ENCODE peak calls at places on chromosomes 5 and 9, in six cellular contexts. U, L, A, N, C and D are unnamed samples.

GRCh38 chr9:27453860-27454553 is 70.1 kb upstream of the IFNK start:
- DNase-seq in U (no peak), L (no peak), A (no peak), N (no peak), C (no peak), D (no peak)

GRCh38 chr5:34563951-34564705 is 92.0 kb upstream of the RAI14 start:
- DNase-seq in U (no peak), L (no peak), A (no peak), N (no peak), C (no peak), D (no peak)

GRCh38 chr5:66931651-66932050 is 264.9 kb downstream of the CD180 start:
- DNase-seq in U (no peak), L (no peak), A (no peak), N (no peak), C (no peak), D (no peak)

GRCh38 chr5:177317959-177318377 is 6.3 kb upstream of the MXD3 start:
- DNase-seq in U (peak), L (peak), A (peak), N (peak), C (peak), D (peak)

GRCh38 chr5:137220523-137220927 is 278.6 kb downstream of the SPOCK1 start:
- DNase-seq in U (no peak), L (no peak), A (peak), N (no peak), C (no peak), D (peak)

GRCh38 chr5:133814152-133814551 is 154.3 kb downstream of the C5orf15 start:
- DNase-seq in U (no peak), L (no peak), A (no peak), N (no peak), C (no peak), D (no peak)

GRCh38 chr9:25960235-25960634 is 282.0 kb upstream of the TUSC1 start:
- DNase-seq in U (no peak), L (no peak), A (no peak), N (no peak), C (no peak), D (no peak)

GRCh38 chr9:128218518-128219389 is 15.6 kb downstream of the DNM1 start:
- DNase-seq in U (peak), L (peak), A (peak), N (peak), C (peak), D (peak)

GRCh38 chr5:139293199-139293503 is 389 bp upstream of the MATR3 start:
- DNase-seq in U (no peak), L (no peak), A (no peak), N (no peak), C (no peak), D (no peak)

GRCh38 chr5:147918899-147919298 is 12.6 kb upstream of the C5orf46 start:
- DNase-seq in U (no peak), L (no peak), A (no peak), N (no peak), C (no peak), D (no peak)

GRCh38 chr5:135039526-135040296 is 5.7 kb upstream of the PITX1 start:
- DNase-seq in U (no peak), L (no peak), A (no peak), N (peak), C (no peak), D (peak)

GRCh38 chr9:121577201-121577600 is 74.2 kb upstream of the DAB2IP start:
- DNase-seq in U (no peak), L (no peak), A (no peak), N (no peak), C (peak), D (no peak)

GRCh38 chr9:87570000-87570834 is 72.5 kb downstream of the DAPK1 start:
- DNase-seq in U (no peak), L (no peak), A (no peak), N (no peak), C (no peak), D (no peak)

GRCh38 chr9:16532681-16533450 is 337.6 kb downstream of the BNC2 start:
- DNase-seq in U (no peak), L (no peak), A (no peak), N (no peak), C (no peak), D (no peak)

GRCh38 chr5:52705720-52706119 is 82.0 kb upstream of the ITGA1 start:
- DNase-seq in U (no peak), L (no peak), A (no peak), N (no peak), C (no peak), D (no peak)

GRCh38 chr5:158398360-158399201 is 539.6 kb upstream of the CLINT1 start:
- DNase-seq in U (no peak), L (no peak), A (no peak), N (no peak), C (no peak), D (no peak)

GRCh38 chr5:158456756-158457155 is 597.8 kb upstream of the CLINT1 start:
- DNase-seq in U (no peak), L (no peak), A (no peak), N (no peak), C (peak), D (no peak)

GRCh38 chr5:2432070-2432920 is 319.2 kb downstream of the IRX2 start:
- DNase-seq in U (no peak), L (no peak), A (no peak), N (no peak), C (no peak), D (no peak)

GRCh38 chr9:127938298-127938690 is 640 bp upstream of the DPM2 start:
- DNase-seq in U (no peak), L (no peak), A (no peak), N (no peak), C (peak), D (no peak)

GRCh38 chr9:17004500-17004899 is 130.3 kb upstream of the CNTLN start:
- DNase-seq in U (no peak), L (no peak), A (no peak), N (no peak), C (no peak), D (no peak)

GRCh38 chr9:21964925-21965385 is 29.2 kb downstream of the CDKN2A start:
- DNase-seq in U (no peak), L (no peak), A (no peak), N (no peak), C (no peak), D (peak)

GRCh38 chr9:16255217-16255616 is 615.3 kb downstream of the BNC2 start:
- DNase-seq in U (no peak), L (no peak), A (no peak), N (no peak), C (no peak), D (no peak)

GRCh38 chr9:104879555-104880318 is 48.2 kb downstream of the ABCA1 start:
- DNase-seq in U (no peak), L (no peak), A (no peak), N (no peak), C (no peak), D (no peak)

GRCh38 chr5:147509041-147509709 is 693 bp downstream of the DPYSL3 start:
- DNase-seq in U (peak), L (no peak), A (no peak), N (peak), C (peak), D (peak)

GRCh38 chr5:17306726-17307091 is 89.3 kb downstream of the BASP1 start:
- DNase-seq in U (no peak), L (no peak), A (no peak), N (no peak), C (no peak), D (no peak)

GRCh38 chr5:55344392-55344992 is 36.7 kb downstream of the MTREX start:
- DNase-seq in U (peak), L (peak), A (peak), N (peak), C (no peak), D (peak)

GRCh38 chr5:176410486-176411180 is 5.7 kb downstream of the CLTB start:
- DNase-seq in U (no peak), L (no peak), A (no peak), N (no peak), C (no peak), D (peak)

GRCh38 chr5:73312146-73312871 is 136.3 kb downstream of the FOXD1 start:
- DNase-seq in U (no peak), L (no peak), A (no peak), N (peak), C (no peak), D (no peak)
- TF ChIP-seq CTCF in U (no peak), L (no peak), A (peak), N (no peak), C (no peak), D (no peak)

GRCh38 chr9:36136277-36136893 is at the start of gene GLIPR2:
- DNase-seq in U (peak), L (peak), A (peak), N (peak), C (peak), D (peak)
- TF ChIP-seq CTCF in U (peak), L (peak), A (no peak), N (no peak), C (no peak), D (no peak)

GRCh38 chr9:94286056-94286455 is 27.0 kb downstream of the ZNF169 start:
- DNase-seq in U (no peak), L (no peak), A (no peak), N (no peak), C (no peak), D (no peak)

GRCh38 chr9:94289691-94290090 is 30.6 kb downstream of the ZNF169 start:
- DNase-seq in U (no peak), L (no peak), A (no peak), N (no peak), C (no peak), D (no peak)

DNA sequence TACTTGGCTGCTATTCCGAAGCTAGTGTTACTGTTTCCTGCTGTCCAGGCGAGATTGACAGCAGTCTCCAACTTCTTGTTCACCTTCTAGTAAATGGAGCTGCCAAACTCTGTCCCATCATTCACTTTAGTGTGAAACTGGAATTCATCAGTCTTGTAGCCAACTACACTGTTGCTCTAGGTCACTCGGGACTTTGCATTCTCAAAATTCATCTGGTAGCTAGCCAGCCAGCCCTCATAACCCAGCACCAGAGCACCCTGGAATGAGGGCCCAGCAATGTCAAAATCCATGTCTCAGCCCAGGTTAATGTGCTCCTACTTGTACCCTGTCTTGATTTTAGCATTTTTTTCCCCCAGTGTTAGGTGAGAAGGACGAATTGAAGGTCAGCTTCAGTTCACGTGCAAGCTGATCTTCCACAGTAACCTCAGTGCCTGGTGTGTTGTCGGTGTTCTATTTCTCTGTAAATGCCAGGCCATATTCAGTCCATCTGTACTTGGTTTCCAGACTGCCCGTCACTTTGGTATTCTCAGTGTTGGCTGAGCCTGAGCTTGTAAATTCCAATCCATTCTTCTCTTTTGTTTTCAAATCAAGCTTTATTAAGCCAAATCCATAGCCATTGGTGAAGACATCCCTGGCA is 28.9 kb downstream of the ZNF169 start:
- DNase-seq in U (no peak), L (no peak), A (no peak), N (no peak), C (peak), D (no peak)
- TF ChIP-seq CTCF in U (no peak), L (no peak), A (no peak), N (no peak), C (no peak), D (no peak)

GRCh38 chr9:32578976-32579375 is 6.0 kb upstream of the NDUFB6 start:
- DNase-seq in U (no peak), L (no peak), A (no peak), N (no peak), C (no peak), D (no peak)

GRCh38 chr9:32580631-32581300 is 7.8 kb upstream of the NDUFB6 start:
- DNase-seq in U (no peak), L (no peak), A (no peak), N (no peak), C (no peak), D (no peak)

GRCh38 chr9:32584784-32585183 is 11.8 kb upstream of the NDUFB6 start:
- DNase-seq in U (no peak), L (no peak), A (no peak), N (no peak), C (no peak), D (no peak)

GRCh38 chr9:32579706-32580331 is 6.9 kb upstream of the NDUFB6 start:
- DNase-seq in U (peak), L (peak), A (peak), N (peak), C (peak), D (peak)

DNA sequence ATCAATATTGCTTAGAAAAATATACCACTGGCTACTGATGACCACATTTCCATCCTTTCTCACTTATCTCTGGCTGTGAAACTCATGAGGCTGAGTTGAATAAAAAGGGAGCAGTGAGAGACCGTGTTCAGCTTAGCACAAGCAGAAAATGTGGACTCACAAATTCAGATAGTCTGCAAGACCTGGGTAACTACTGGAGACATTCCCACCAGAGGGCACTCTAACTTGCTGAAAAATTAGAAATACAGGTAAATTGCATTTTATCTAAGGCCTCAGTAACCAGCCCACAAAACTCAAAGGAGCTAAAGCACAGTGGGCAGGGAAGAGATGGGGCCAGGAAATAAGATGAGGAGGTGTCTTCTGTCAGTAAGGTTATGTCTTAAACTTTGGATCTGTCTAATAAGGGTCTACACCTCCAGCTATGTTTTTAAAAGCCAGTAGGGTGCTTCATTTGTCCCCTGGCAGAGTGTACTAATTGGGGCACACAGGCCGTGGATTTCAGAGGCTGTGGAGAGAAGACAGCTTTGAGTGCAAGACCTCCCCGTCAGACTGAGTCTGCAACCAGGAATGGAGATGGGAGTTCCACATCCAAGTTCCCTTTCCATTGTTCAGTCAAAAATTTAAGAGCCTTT is 8.7 kb upstream of the NDUFB6 start:
- DNase-seq in U (peak), L (no peak), A (peak), N (no peak), C (no peak), D (peak)
- TF ChIP-seq CTCF in U (peak), L (peak), A (peak), N (no peak), C (peak), D (no peak)

DNA sequence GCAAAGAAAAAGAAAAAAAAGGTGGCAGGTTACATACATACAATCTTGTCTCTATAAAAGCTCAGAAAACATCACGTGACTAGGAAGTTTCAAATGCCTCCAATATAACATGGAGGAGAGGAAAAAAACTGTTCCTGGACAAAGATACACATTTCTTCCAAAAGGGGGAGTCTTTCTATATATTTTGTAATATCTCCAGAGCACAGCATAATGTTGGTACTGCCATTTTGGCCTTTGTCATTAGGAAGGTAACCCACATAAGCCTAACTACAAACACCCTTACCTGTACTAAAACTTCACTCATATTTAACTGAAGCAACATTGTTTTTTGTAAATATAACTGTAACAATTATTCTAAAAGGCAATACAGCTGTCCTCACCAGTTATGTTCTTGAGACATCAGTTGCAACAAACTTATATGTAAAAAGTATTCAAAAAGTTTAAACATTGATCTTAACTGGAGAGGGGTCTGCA is 1.2 kb upstream of the BTF3 start:
- DNase-seq in U (no peak), L (no peak), A (peak), N (no peak), C (no peak), D (no peak)
- TF ChIP-seq CTCF in U (peak), L (peak), A (peak), N (no peak), C (no peak), D (peak)

GRCh38 chr9:125091121-125091520 is 52.2 kb downstream of the SCAI start:
- DNase-seq in U (no peak), L (no peak), A (no peak), N (no peak), C (no peak), D (no peak)

GRCh38 chr9:125089331-125089730 is 54.0 kb downstream of the SCAI start:
- DNase-seq in U (no peak), L (no peak), A (no peak), N (no peak), C (no peak), D (no peak)

GRCh38 chr9:125085703-125086477 is 57.4 kb downstream of the SCAI start:
- DNase-seq in U (no peak), L (no peak), A (no peak), N (no peak), C (no peak), D (no peak)

GRCh38 chr9:125088752-125089151 is 54.6 kb downstream of the SCAI start:
- DNase-seq in U (no peak), L (no peak), A (no peak), N (no peak), C (peak), D (no peak)
- TF ChIP-seq CTCF in U (no peak), L (no peak), A (no peak), N (no peak), C (no peak), D (no peak)

DNA sequence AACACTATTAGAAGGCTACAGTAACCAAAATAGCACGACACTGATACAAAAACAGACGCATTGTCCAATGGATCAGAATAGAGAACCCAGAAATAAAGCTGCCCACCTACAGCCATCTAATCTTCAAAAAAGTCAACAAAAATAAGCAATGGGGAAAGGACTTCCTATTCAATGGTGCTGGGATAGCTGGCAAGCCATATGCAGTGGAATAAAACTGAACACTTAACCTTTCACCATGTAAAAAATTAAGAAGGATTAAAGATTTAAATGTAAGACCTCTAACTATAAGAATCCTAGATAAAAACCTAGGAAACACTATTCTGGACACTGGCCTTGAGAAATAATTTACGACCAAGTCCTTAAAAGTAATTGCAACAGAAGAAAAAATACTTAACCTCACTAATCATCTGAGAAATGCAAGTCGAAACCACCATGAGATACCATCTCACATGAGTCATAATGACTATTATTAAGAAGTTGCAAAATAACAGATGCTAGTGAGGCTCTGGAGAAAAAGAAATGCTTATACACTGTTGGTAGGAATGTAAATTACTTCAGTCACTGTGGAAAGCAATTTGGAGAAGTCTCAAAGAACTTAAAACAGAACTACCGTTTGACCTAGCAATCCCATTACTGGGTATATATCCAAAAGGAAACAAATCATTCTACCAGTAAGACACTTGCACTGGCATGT is 203.3 kb upstream of the CDH9 start:
- DNase-seq in U (no peak), L (no peak), A (no peak), N (no peak), C (no peak), D (no peak)
- TF ChIP-seq CTCF in U (no peak), L (no peak), A (no peak), N (no peak), C (no peak), D (no peak)

GRCh38 chr5:97729938-97730337 is 546.9 kb upstream of the RIOK2 start:
- DNase-seq in U (no peak), L (no peak), A (no peak), N (no peak), C (no peak), D (no peak)

GRCh38 chr5:97728920-97729319 is 545.9 kb upstream of the RIOK2 start:
- DNase-seq in U (no peak), L (no peak), A (no peak), N (no peak), C (no peak), D (no peak)

DNA sequence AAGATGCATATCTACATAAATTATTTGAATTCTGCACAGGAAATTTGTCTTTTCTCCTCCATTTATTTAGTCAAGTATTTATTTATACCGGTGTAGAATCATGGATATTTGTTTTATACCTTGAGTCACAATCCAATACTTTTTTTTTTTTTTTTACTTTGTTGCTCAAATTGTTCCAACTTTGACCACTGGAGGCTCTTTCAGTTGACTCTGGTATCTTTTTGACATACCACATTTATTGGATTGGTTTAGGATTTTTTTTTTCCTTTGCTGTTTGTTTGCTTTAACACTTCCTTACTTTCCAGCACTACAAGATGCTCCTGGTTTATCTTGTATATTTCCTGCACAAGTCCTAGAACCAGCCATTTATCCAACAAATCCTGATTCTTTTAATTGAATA is 543.1 kb upstream of the RIOK2 start:
- DNase-seq in U (no peak), L (no peak), A (no peak), N (no peak), C (no peak), D (no peak)
- TF ChIP-seq CTCF in U (peak), L (no peak), A (no peak), N (no peak), C (no peak), D (no peak)

GRCh38 chr5:163459465-163459887 is 426 bp downstream of the NUDCD2 start:
- DNase-seq in U (no peak), L (no peak), A (no peak), N (no peak), C (no peak), D (no peak)

GRCh38 chr5:163463063-163463435 is 2.6 kb downstream of the HMMR start:
- DNase-seq in U (no peak), L (no peak), A (no peak), N (no peak), C (no peak), D (no peak)

GRCh38 chr5:163460562-163461176 is at the start of gene HMMR:
- DNase-seq in U (peak), L (no peak), A (no peak), N (no peak), C (no peak), D (no peak)

GRCh38 chr5:163458778-163459405 is 1.0 kb downstream of the NUDCD2 start:
- DNase-seq in U (no peak), L (no peak), A (no peak), N (no peak), C (no peak), D (no peak)

GRCh38 chr5:163459888-163460561 is at the start of gene NUDCD2:
- DNase-seq in U (peak), L (peak), A (peak), N (peak), C (peak), D (peak)
- TF ChIP-seq CTCF in U (peak), L (peak), A (no peak), N (no peak), C (no peak), D (no peak)

GRCh38 chr9:124016152-124017063 is 4.8 kb downstream of the LHX2 start:
- DNase-seq in U (no peak), L (no peak), A (no peak), N (no peak), C (no peak), D (no peak)
- TF ChIP-seq CTCF in U (peak), L (no peak), A (no peak), N (no peak), C (no peak), D (no peak)